ENCODE peak calls at places on chromosome 15, in seven cellular contexts. O is Peyer's patch, Y is PC-9, N is GM23338, Z is SJSA1, V is IMR-90, A is body of pancreas. B is an unnamed sample.

GRCh38 chr15:59255647-59256380 is 49.2 kb downstream of the LDHAL6B start:
- DNase-seq in O (no peak), Y (peak; percentile 46), N (no peak), Z (no peak), V (peak; percentile 5), A (no peak), B (peak; percentile 44)

GRCh38 chr15:86018679-86019078 is 61.0 kb upstream of the AGBL1 start:
- DNase-seq in O (no peak), Y (no peak), N (no peak), Z (no peak), V (no peak), A (no peak), B (no peak)

GRCh38 chr15:69154684-69155083 is 5.8 kb upstream of the GLCE start:
- DNase-seq in O (no peak), Y (peak; percentile 18), N (no peak), Z (peak; percentile 49), V (peak; percentile 93), A (no peak), B (no peak)

GRCh38 chr15:98003976-98004375 is 43.5 kb downstream of the ARRDC4 start:
- DNase-seq in O (no peak), Y (no peak), N (no peak), Z (no peak), V (no peak), A (no peak), B (no peak)

GRCh38 chr15:58876306-58876705 is 57.2 kb downstream of the SLTM start:
- DNase-seq in O (no peak), Y (no peak), N (no peak), Z (no peak), V (no peak), A (no peak), B (no peak)

GRCh38 chr15:38864827-38865604 is 300.4 kb upstream of the RASGRP1 start:
- DNase-seq in O (no peak), Y (no peak), N (no peak), Z (no peak), V (peak; percentile 83), A (no peak), B (no peak)

GRCh38 chr15:60840703-60841411 is 361.9 kb upstream of the ICE2 start:
- DNase-seq in O (peak; percentile 21), Y (no peak), N (no peak), Z (no peak), V (no peak), A (no peak), B (peak; percentile 42)

GRCh38 chr15:50881121-50882048 is 27.1 kb upstream of the AP4E1 start:
- DNase-seq in O (no peak), Y (no peak), N (no peak), Z (no peak), V (peak; percentile 19), A (no peak), B (no peak)

GRCh38 chr15:61037031-61037430 is 192.1 kb downstream of the RORA start:
- DNase-seq in O (no peak), Y (no peak), N (no peak), Z (no peak), V (no peak), A (no peak), B (no peak)

GRCh38 chr15:38378162-38378560 is 75.8 kb upstream of the FAM98B start:
- DNase-seq in O (no peak), Y (no peak), N (no peak), Z (no peak), V (peak; percentile 36), A (peak; percentile 64), B (no peak)

GRCh38 chr15:100866386-100867330 is 13.0 kb upstream of the ALDH1A3 start:
- DNase-seq in O (no peak), Y (no peak), N (no peak), Z (no peak), V (peak; percentile 13), A (no peak), B (no peak)

GRCh38 chr15:98147415-98147814 is 186.9 kb downstream of the ARRDC4 start:
- DNase-seq in O (no peak), Y (no peak), N (peak; percentile 5), Z (no peak), V (no peak), A (no peak), B (no peak)

GRCh38 chr15:28114721-28115622 is 15.9 kb upstream of the OCA2 start:
- DNase-seq in O (no peak), Y (no peak), N (no peak), Z (no peak), V (peak; percentile 66), A (no peak), B (no peak)

GRCh38 chr15:35740761-35741160 is 194.8 kb upstream of the DPH6 start:
- DNase-seq in O (no peak), Y (no peak), N (no peak), Z (no peak), V (peak; percentile 89), A (no peak), B (no peak)

GRCh38 chr15:74402873-74403589 is 30.7 kb downstream of the SEMA7A start:
- DNase-seq in O (peak; percentile 94), Y (no peak), N (no peak), Z (no peak), V (no peak), A (no peak), B (no peak)

GRCh38 chr15:25368855-25369254 is 70.0 kb downstream of the UBE3A start:
- DNase-seq in O (no peak), Y (no peak), N (no peak), Z (no peak), V (peak; percentile 21), A (no peak), B (no peak)

GRCh38 chr15:70062321-70062956 is 35.3 kb downstream of the TLE3 start:
- DNase-seq in O (no peak), Y (no peak), N (no peak), Z (no peak), V (peak; percentile 90), A (peak; percentile 71), B (no peak)

GRCh38 chr15:57327985-57328471 is 48.3 kb upstream of the CGNL1 start:
- DNase-seq in O (no peak), Y (no peak), N (no peak), Z (peak; percentile 90), V (peak; percentile 99), A (no peak), B (no peak)

GRCh38 chr15:77066961-77067690 is 3.8 kb downstream of the TSPAN3 start:
- DNase-seq in O (no peak), Y (no peak), N (no peak), Z (peak; percentile 37), V (peak; percentile 54), A (no peak), B (no peak)

GRCh38 chr15:89754361-89755154 is 3.5 kb upstream of the MESP1 start:
- DNase-seq in O (no peak), Y (peak; percentile 44), N (no peak), Z (peak; percentile 67), V (peak; percentile 28), A (no peak), B (no peak)

GRCh38 chr15:77915261-77915960 is 162.1 kb downstream of the TBC1D2B start:
- DNase-seq in O (no peak), Y (no peak), N (no peak), Z (no peak), V (no peak), A (peak; percentile 5), B (peak; percentile 0)

GRCh38 chr15:53588773-53589172 is 170.7 kb downstream of the WDR72 start:
- DNase-seq in O (no peak), Y (no peak), N (no peak), Z (no peak), V (no peak), A (no peak), B (no peak)

GRCh38 chr15:85439996-85440395 is 59.6 kb downstream of the AKAP13 start:
- DNase-seq in O (no peak), Y (no peak), N (no peak), Z (no peak), V (no peak), A (no peak), B (no peak)

DNA sequence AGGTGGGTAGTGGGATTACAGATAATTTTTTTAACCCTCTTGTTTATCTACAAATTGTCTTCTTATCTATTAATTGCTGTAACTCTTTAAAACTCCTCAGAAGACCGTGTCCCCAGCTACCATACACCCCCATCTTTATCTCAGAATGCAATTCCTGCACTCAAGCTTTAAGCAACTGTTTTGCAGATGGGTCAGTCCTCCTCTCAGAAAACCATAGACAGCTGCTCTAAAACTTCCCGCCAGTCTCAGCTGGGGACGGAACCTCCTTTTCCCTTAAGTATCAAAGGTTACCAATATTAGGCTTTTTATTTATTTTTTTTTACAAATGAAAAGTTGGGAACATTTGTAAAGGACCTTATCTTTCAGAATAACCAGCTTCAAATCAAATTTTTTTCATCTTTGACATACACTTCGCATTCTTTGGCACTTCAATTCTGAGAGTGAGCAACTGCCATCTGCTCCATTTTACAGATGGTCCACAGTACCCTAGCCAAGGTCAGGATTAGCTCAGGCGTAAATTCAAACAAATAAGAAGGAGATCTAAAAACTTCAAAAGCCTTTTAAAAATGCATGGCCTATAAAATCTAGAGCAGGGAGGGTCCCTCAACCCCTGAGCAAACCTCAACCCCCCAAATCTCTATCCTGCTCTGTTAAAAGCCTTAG is 1.2 kb downstream of the GATM start:
- DNase-seq in O (no peak), Y (no peak), N (no peak), Z (no peak), V (no peak), A (no peak), B (no peak)
- H3K4me3 ChIP-seq in O (peak overlapping the region; percentile 71), Y (peak overlapping the region; percentile 57), N (peak overlapping the region; percentile 93), Z (no peak overlapping the region), V (no peak overlapping the region), A (peak overlapping the region; percentile 64), B (no peak overlapping the region)

DNA sequence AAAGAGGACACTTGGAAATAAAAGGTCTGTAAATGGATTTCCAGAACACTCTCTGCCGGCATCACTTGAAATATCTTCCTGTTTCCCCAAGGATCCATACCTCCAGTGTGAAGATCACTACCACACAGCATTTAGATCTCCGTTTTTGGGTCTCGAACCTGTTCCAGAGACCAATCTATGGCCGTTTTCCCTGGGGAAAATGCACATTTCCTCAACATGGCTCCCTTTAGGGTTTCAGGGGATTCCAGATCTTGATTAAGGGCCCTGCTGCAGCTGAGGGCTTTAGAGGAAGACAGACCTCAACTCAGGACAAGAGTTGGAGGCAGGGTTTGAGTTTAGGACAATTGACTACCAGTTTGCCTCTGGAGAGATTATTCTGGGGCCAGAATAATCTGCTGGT is 2.1 kb downstream of the CTSH start:
- DNase-seq in O (no peak), Y (no peak), N (no peak), Z (no peak), V (no peak), A (no peak), B (no peak)
- H3K4me3 ChIP-seq in O (no peak overlapping the region), Y (no peak overlapping the region), N (no peak overlapping the region), Z (no peak overlapping the region), V (no peak overlapping the region), A (no peak overlapping the region), B (no peak overlapping the region)

GRCh38 chr15:83747050-83747717 is 93.3 kb downstream of the ADAMTSL3 start:
- DNase-seq in O (no peak), Y (peak; percentile 27), N (peak; percentile 51), Z (peak; percentile 39), V (peak; percentile 10), A (no peak), B (no peak)
- H3K4me3 ChIP-seq in O (no peak overlapping the region), Y (no peak overlapping the region), N (no peak overlapping the region), Z (no peak overlapping the region), V (no peak overlapping the region), A (no peak overlapping the region), B (no peak overlapping the region)

DNA sequence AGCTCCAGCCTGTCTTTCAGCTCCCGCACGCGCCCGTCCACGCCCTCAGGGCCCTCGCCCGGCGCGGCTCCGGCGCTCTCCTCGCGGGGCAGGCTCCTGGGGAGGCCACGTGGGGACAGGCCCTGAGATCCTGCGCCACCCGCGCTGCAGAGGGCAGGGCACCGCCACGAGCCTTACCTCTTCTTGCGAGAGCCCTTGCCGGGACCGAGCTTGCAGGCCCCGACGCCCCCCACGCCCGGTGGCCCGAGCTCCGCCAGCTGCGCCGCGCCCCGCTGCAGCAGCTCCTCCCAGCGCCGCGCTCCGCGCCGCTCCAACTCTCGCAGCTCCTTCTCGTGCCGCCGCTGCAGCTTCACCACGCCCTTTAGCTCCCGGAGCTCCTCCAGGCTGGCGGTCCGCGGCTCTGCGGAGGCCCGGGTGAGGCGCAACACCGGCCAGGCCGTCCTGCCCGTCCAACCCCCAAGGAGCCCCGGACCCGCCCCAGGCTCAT is 8.3 kb upstream of the ANKRD63 start:
- DNase-seq in O (no peak), Y (peak; percentile 59), N (peak; percentile 85), Z (no peak), V (peak; percentile 49), A (peak; percentile 46), B (no peak)
- H3K4me3 ChIP-seq in O (no peak overlapping the region), Y (peak overlapping the region; percentile 54), N (peak overlapping the region; percentile 57), Z (no peak overlapping the region), V (peak overlapping the region; percentile 27), A (no peak overlapping the region), B (no peak overlapping the region)

B was measured in naive thymus-derived CD4-positive, alpha-beta T cell.